ENCODE peak calls at places on chromosomes 2 and 18, in four cellular contexts. B is uterus, P is heart left ventricle, W is HCT116. N is an unnamed sample. For H3K9me3, the result is how much of the 10 kb centered on the place peaks cover.

GRCh38 chr2:241539616-241540374 is 18.8 kb upstream of the BOK start:
- DNase-seq in B (no peak), P (no peak), W (no peak), N (no peak)

GRCh38 chr2:157825885-157826284 is 50.2 kb downstream of the ACVR1 start:
- DNase-seq in B (no peak), P (no peak), W (no peak), N (no peak)

GRCh38 chr2:173058097-173058496 is 17.5 kb upstream of the MAP3K20 start:
- DNase-seq in B (no peak), P (no peak), W (no peak), N (no peak)

GRCh38 chr18:77088977-77089795 is 43.4 kb downstream of the MBP start:
- DNase-seq in B (no peak), P (no peak), W (peak), N (no peak)

GRCh38 chr18:24212939-24213338 is 74.1 kb downstream of the CABYR start:
- DNase-seq in B (no peak), P (no peak), W (peak), N (no peak)

GRCh38 chr2:112811841-112812306 is 24.7 kb downstream of the IL1B start:
- DNase-seq in B (peak), P (no peak), W (no peak), N (no peak)

GRCh38 chr2:21183726-21184125 is 60.0 kb downstream of the TDRD15 start:
- DNase-seq in B (no peak), P (no peak), W (no peak), N (no peak)

GRCh38 chr2:239882335-239882734 is 142.8 kb downstream of the NDUFA10 start:
- DNase-seq in B (peak), P (no peak), W (peak), N (peak)

GRCh38 chr2:190993292-190993643 is 20.7 kb downstream of the STAT1 start:
- DNase-seq in B (no peak), P (no peak), W (no peak), N (no peak)

GRCh38 chr2:24399434-24400206 is 39.3 kb upstream of the ITSN2 start:
- DNase-seq in B (no peak), P (no peak), W (no peak), N (no peak)

GRCh38 chr2:228819701-228820100 is 451.4 kb downstream of the PID1 start:
- DNase-seq in B (no peak), P (no peak), W (no peak), N (no peak)

GRCh38 chr2:102801858-102802699 is 40.2 kb downstream of the TMEM182 start:
- DNase-seq in B (no peak), P (no peak), W (no peak), N (no peak)

GRCh38 chr2:156334496-156335478 is 2.3 kb upstream of the NR4A2 start:
- DNase-seq in B (peak), P (peak), W (peak), N (peak)

GRCh38 chr2:168169097-168169745 is 78.2 kb downstream of the STK39 start:
- DNase-seq in B (no peak), P (no peak), W (no peak), N (no peak)

GRCh38 chr2:66775730-66776422 is 341.0 kb downstream of the MEIS1 start:
- DNase-seq in B (peak), P (no peak), W (no peak), N (peak)

DNA sequence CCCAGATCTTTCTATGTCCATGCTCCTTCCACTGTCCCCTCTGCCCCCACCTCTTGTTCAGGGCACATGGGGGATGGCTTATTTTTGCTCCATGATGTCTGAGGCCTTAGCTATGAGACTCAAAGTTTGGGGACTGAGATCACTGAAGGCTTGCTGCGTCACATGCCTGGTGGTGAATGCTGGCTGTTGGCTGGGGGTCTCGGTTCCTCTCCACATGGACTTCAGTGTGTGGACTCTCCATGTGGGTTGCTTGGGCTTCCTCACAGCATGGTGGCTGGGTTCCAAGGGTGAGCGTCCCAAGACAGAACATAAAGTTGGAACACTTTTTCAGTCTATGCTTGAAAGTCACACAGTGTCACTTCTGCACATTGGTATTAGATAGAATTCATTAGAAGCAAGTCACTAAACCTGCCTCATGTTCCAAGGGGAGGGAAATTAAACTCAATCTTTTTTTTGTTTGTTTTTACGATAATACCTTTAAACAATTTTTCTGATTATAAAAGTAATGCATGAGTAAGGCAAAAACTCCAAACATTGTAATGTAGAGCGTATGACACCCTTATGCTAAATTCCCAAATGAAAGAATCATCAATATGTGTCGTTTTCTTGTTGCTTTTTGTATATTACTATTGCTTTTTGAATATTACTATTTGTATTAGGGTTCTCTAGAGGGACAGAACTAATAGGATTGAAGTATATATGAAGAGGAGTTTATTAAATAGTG is 111.7 kb downstream of the MYCN start:
- DNase-seq in B (no peak), P (no peak), W (no peak), N (peak)
- H3K9me3 ChIP-seq in B (under half), P (under half), W (under half), N (under half)

GRCh38 chr18:70372450-70373061 is 83.7 kb downstream of the SOCS6 start:
- DNase-seq in B (no peak), P (no peak), W (no peak), N (no peak)
- TF ChIP-seq CTCF in B (no peak), P (no peak), W (no peak), N (no peak)

GRCh38 chr2:185967335-185967734 is 228.7 kb downstream of the FSIP2 start:
- DNase-seq in B (no peak), P (no peak), W (no peak), N (no peak)
- H3K9me3 ChIP-seq in B (under half), P (under half), W (under half), N (under half)

DNA sequence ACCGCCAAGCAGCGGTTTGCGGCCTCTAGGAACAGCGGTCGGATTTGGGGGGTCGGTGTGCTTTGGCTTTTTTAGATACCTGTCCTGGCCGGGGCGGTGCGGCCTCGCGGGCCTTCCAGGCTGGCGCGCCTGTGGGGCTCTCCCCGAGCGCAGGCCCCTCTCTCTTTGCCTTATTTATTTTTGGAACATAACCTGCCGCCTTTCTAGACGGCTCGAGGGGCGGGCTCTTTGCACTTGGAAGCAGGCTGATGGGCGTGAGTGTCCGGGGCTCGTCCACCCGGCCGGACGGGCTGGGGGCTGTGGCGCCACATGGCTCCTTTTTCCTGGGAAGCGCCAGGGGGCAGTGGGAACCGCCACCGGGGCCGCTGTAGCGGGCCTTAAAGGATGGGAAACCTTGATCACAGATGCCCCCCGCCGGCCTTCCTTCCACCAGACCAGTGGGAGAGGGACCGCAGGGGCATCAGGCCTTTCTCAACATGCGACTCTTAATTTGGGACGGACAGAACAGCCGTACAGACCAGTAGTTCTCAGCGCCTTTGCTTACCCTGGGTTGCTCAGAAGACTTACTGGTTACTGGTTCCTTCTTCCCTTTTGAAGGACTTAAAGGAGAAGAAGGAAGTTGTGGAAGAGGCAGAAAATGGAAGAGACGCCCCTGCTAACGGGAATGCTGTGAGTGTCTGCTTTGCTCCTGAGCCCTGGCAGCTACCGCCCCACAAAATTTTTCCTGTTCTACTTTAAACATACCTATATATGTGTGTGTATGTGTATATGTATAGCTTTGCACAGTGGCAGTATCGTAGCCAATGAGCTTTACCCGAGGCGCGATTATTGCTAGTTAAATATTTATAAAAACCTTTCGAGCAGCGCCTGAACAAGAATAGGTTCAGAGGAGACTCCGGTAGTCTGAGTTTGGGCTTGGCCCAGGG is 2.7 kb downstream of the PTMA start:
- DNase-seq in B (peak), P (peak), W (no peak), N (peak)
- TF ChIP-seq CTCF in B (no peak), P (no peak), W (no peak), N (peak)

GRCh38 chr2:181682795-181683517 is 2.6 kb upstream of the NEUROD1 start:
- DNase-seq in B (no peak), P (no peak), W (no peak), N (no peak)
- H3K9me3 ChIP-seq in B (under half), P (under half), W (under half), N (under half)

DNA sequence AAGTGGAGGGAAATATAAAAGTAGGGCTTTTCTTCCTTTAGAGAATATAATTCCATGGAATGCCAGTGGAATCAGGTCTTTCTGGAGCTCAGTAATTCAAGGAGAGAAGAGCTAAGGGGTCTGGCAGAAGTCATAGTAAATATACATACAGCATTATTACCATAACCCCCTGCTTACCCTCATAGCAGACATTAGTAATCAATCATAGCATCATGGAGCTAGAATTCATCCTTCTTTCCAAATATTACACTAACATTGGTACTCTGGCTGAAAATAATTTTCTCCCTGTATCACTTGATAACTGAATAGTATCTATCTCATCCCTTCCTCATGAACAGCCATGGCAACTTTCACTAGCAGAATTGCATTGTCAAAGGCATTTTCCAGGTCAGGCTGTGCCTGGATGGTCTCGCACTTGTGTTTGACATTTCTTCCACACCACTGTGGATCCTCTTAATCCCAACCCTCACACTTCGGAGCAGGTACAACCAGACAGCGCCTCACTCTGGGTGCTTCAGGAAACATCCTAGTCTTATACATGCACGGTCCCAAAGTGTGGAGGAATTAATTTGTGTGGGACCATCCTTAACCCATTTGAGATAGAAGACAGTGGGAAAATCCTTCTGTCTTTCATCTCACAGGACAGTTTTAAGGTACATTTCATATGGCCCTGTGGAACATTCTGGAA is 84.2 kb upstream of the SEC11C start:
- DNase-seq in B (no peak), P (no peak), W (no peak), N (no peak)
- TF ChIP-seq CTCF in B (no peak), P (no peak), W (peak), N (peak)

GRCh38 chr2:170924969-170925368 is 4.1 kb upstream of the GORASP2 start:
- DNase-seq in B (no peak), P (no peak), W (no peak), N (no peak)

GRCh38 chr2:170926743-170927297 is 2.2 kb upstream of the GORASP2 start:
- DNase-seq in B (no peak), P (no peak), W (no peak), N (no peak)

GRCh38 chr2:170925923-170926322 is 3.1 kb upstream of the GORASP2 start:
- DNase-seq in B (no peak), P (no peak), W (no peak), N (no peak)

GRCh38 chr2:170923799-170924198 is 5.3 kb upstream of the GORASP2 start:
- DNase-seq in B (no peak), P (no peak), W (no peak), N (no peak)

GRCh38 chr2:170922683-170923494 is 6.2 kb upstream of the GORASP2 start:
- DNase-seq in B (no peak), P (no peak), W (no peak), N (no peak)
- H3K9me3 ChIP-seq in B (under half), P (under half), W (under half), N (under half)

DNA sequence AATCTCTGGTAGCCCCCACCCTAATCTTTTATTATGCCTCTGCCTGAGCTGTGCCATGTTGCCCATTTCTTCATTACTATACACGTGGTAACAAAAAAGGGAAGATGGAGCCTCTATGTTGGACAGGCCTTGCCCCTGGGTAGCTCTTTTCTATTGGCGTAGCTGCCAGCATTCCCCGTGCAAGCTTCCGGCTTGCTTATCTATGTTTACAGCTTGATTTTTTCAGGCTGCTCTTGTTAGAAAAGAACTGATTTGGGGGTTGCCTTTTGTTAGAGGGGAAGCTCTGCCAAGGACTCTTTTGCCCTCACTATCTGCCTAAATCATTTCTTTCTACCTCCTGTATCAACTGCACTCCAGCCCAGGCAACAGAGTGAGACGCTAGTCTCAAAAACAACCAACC is 45.5 kb upstream of the ZSWIM2 start:
- DNase-seq in B (no peak), P (no peak), W (no peak), N (no peak)
- TF ChIP-seq CTCF in B (no peak), P (no peak), W (no peak), N (no peak)

GRCh38 chr18:47415888-47416287 is 164.4 kb upstream of the SKOR2 start:
- DNase-seq in B (no peak), P (no peak), W (no peak), N (no peak)
- H3K9me3 ChIP-seq in B (under half), P (under half), W (under half), N (under half)

N was measured in BE2C.